ENCODE peak calls at places on chromosome 18, in six cellular contexts. B is fibroblast of gingiva; J is IMR-90; H is CD8-positive, alpha-beta T cell; O is stimulated activated CD4-positive, alpha-beta T cell treated with anti-CD3 and anti-CD28 coated beads, Interleukin-15, amount 100 ng/mL, for 24 hours; C is activated CD4-positive, alpha-beta T cell treated with anti-CD3 and anti-CD28 coated beads, Interleukin-2, amount 50 U/mL, for 48 hours. I is an unnamed sample.

GRCh38 chr18:11274144-11274762 is 124.9 kb upstream of the PIEZO2 start:
- DNase-seq in C (no peak), J (no peak), O (no peak), H (no peak), B (no peak), I (no peak)

GRCh38 chr18:76463872-76464271 is 31.2 kb downstream of the ZNF516 start:
- DNase-seq in J (no peak), H (no peak), B (no peak), C (no peak), O (no peak), I (no peak)

GRCh38 chr18:55635439-55635838 is 47.4 kb upstream of the TCF4 start:
- DNase-seq in O (no peak), H (no peak), J (no peak), C (no peak), B (no peak), I (no peak)

GRCh38 chr18:23226386-23226785 is 91.1 kb downstream of the CABLES1 start:
- DNase-seq in J (peak), B (no peak), C (no peak), O (no peak), H (no peak), I (no peak)

GRCh38 chr18:46046126-46046525 is 25.9 kb downstream of the PSTPIP2 start:
- DNase-seq in C (no peak), B (no peak), O (no peak), H (no peak), J (no peak), I (no peak)

GRCh38 chr18:71799016-71799673 is 745.0 kb downstream of the CBLN2 start:
- DNase-seq in O (no peak), B (peak), H (no peak), C (no peak), J (peak), I (no peak)

GRCh38 chr18:34807106-34807796 is 97.2 kb downstream of the DTNA start:
- DNase-seq in C (no peak), H (no peak), B (no peak), J (no peak), O (no peak), I (no peak)

GRCh38 chr18:61957801-61958516 is 65.2 kb upstream of the RNF152 start:
- DNase-seq in O (no peak), H (no peak), B (no peak), J (peak), C (no peak), I (no peak)

GRCh38 chr18:13485604-13486003 is 240.8 kb downstream of the FAM210A start:
- DNase-seq in H (no peak), C (no peak), J (no peak), O (no peak), B (no peak), I (no peak)

GRCh38 chr18:23784811-23785245 is 95.6 kb downstream of the LAMA3 start:
- DNase-seq in O (no peak), H (no peak), C (no peak), J (peak), B (peak), I (no peak)

GRCh38 chr18:45962461-45962860 is 4.7 kb downstream of the EPG5 start:
- DNase-seq in O (peak), J (peak), C (no peak), B (no peak), H (peak), I (peak)

GRCh38 chr18:13216732-13217465 is 1.7 kb upstream of the LDLRAD4 start:
- DNase-seq in H (peak), C (peak), B (no peak), O (peak), J (no peak), I (peak)

GRCh38 chr18:2087877-2088673 is 483.2 kb downstream of the METTL4 start:
- DNase-seq in C (no peak), J (no peak), H (no peak), O (no peak), B (peak), I (no peak)

GRCh38 chr18:31039426-31039825 is 3.1 kb downstream of the DSC3 start:
- DNase-seq in H (no peak), J (no peak), C (no peak), O (no peak), B (no peak), I (no peak)

GRCh38 chr18:58125183-58125582 is 81.2 kb downstream of the NEDD4L start:
- DNase-seq in C (no peak), J (no peak), H (no peak), O (no peak), B (no peak), I (no peak)

GRCh38 chr18:43279015-43279758 is 1.9 kb upstream of the SYT4 start:
- DNase-seq in O (no peak), C (no peak), J (no peak), B (no peak), H (no peak), I (no peak)

GRCh38 chr18:34028341-34028740 is 196.4 kb downstream of the NOL4 start:
- DNase-seq in J (no peak), O (no peak), B (no peak), C (no peak), H (no peak), I (no peak)

GRCh38 chr18:9226463-9226862 is 89.9 kb downstream of the ANKRD12 start:
- DNase-seq in H (no peak), B (no peak), C (no peak), J (no peak), O (no peak), I (no peak)

GRCh38 chr18:68840554-68841263 is 42.8 kb downstream of the CCDC102B start:
- DNase-seq in B (peak), C (no peak), J (peak), H (no peak), O (no peak), I (no peak)

GRCh38 chr18:12838178-12838634 is 45.8 kb downstream of the PTPN2 start:
- DNase-seq in J (peak), O (no peak), C (no peak), B (peak), H (no peak), I (no peak)

GRCh38 chr18:79789091-79789891 is 8.4 kb upstream of the KCNG2 start:
- DNase-seq in H (no peak), J (no peak), B (no peak), O (no peak), C (no peak), I (no peak)

GRCh38 chr18:31649894-31650719 is 34.3 kb downstream of the B4GALT6 start:
- DNase-seq in C (no peak), B (no peak), H (no peak), O (no peak), J (no peak), I (no peak)

GRCh38 chr18:13269599-13270011 is 51.0 kb downstream of the LDLRAD4 start:
- DNase-seq in J (no peak), H (no peak), O (peak), C (peak), B (no peak), I (no peak)

GRCh38 chr18:46096651-46097300 is 1.3 kb downstream of the ATP5F1A start:
- DNase-seq in C (no peak), O (no peak), J (no peak), H (no peak), B (no peak), I (no peak)

GRCh38 chr18:29436459-29436858 is 1259.5 kb upstream of the CDH2 start:
- DNase-seq in C (no peak), O (no peak), H (no peak), B (no peak), J (no peak), I (no peak)

GRCh38 chr18:79567481-79568147 is 112.0 kb upstream of the CTDP1 start:
- DNase-seq in C (no peak), H (no peak), J (peak), O (no peak), B (peak), I (no peak)

GRCh38 chr18:22001912-22002487 is 167.4 kb upstream of the GATA6 start:
- DNase-seq in O (no peak), J (no peak), B (no peak), H (no peak), C (no peak), I (no peak)

GRCh38 chr18:45837283-45838070 is 12.0 kb downstream of the SIGLEC15 start:
- DNase-seq in C (peak), B (peak), J (no peak), H (peak), O (peak), I (no peak)

GRCh38 chr18:73407506-73407905 is 539.7 kb upstream of the NETO1 start:
- DNase-seq in H (no peak), C (no peak), J (peak), O (no peak), B (peak), I (no peak)

GRCh38 chr18:44839239-44839666 is 158.6 kb downstream of the SETBP1 start:
- DNase-seq in C (peak), H (peak), O (peak), J (peak), B (peak), I (peak)

GRCh38 chr18:26405190-26405781 is 143.1 kb downstream of the KCTD1 start:
- DNase-seq in O (peak), B (peak), C (no peak), H (no peak), J (peak), I (no peak)

GRCh38 chr18:45691816-45692179 is 32.2 kb upstream of the SLC14A1 start:
- DNase-seq in C (no peak), J (no peak), H (no peak), O (no peak), B (no peak), I (no peak)

GRCh38 chr18:67694787-67695186 is 178.3 kb upstream of the DSEL start:
- DNase-seq in J (peak), H (no peak), B (no peak), C (no peak), O (no peak), I (no peak)

I was measured in T-helper 1 cell.